ENCODE peak calls at places on chromosome 4, in four cellular contexts. One of them, this sample, is unnamed.

GRCh38 chr4:165838575-165838974 is 34.5 kb upstream of the TLL1 start:
- DNase-seq in left kidney: no peak
- DNase-seq in WTC11: no peak
- DNase-seq in B cell: no peak
- DNase-seq in this sample: no peak

GRCh38 chr4:77817304-77818076 is 1.7 kb downstream of the CNOT6L start:
- DNase-seq in WTC11: no peak
- DNase-seq in left kidney: peak
- DNase-seq in B cell: peak
- DNase-seq in this sample: no peak

GRCh38 chr4:176534566-176534965 is 214.8 kb downstream of the SPCS3 start:
- DNase-seq in left kidney: no peak
- DNase-seq in WTC11: no peak
- DNase-seq in B cell: no peak
- DNase-seq in this sample: no peak

GRCh38 chr4:123055943-123056342 is 133.5 kb upstream of the NUDT6 start:
- DNase-seq in B cell: no peak
- DNase-seq in WTC11: no peak
- DNase-seq in left kidney: no peak
- DNase-seq in this sample: no peak

GRCh38 chr4:170009291-170009690 is 16.9 kb downstream of the MFAP3L start:
- DNase-seq in B cell: no peak
- DNase-seq in WTC11: no peak
- DNase-seq in left kidney: no peak
- DNase-seq in this sample: no peak

GRCh38 chr4:175929441-175929840 is 117.4 kb upstream of the GPM6A start:
- DNase-seq in B cell: no peak
- DNase-seq in left kidney: no peak
- DNase-seq in WTC11: no peak
- DNase-seq in this sample: no peak

GRCh38 chr4:77959566-77960338 is 97.1 kb downstream of the MRPL1 start:
- DNase-seq in WTC11: no peak
- DNase-seq in left kidney: peak
- DNase-seq in B cell: peak
- DNase-seq in this sample: no peak

GRCh38 chr4:114349543-114350175 is 248.9 kb upstream of the UGT8 start:
- DNase-seq in B cell: no peak
- DNase-seq in WTC11: no peak
- DNase-seq in left kidney: no peak
- DNase-seq in this sample: no peak

GRCh38 chr4:176123710-176124407 is 58.2 kb downstream of the WDR17 start:
- DNase-seq in WTC11: peak
- DNase-seq in left kidney: peak
- DNase-seq in B cell: peak
- DNase-seq in this sample: no peak